ENCODE peak calls at places on chromosome 11, in four cellular contexts. One of them, this sample, is unnamed.
A peak's percentile ranks its signal among the peaks of the same experiment; 100 is the strongest.

GRCh38 chr11:107385361-107385982 is 72.2 kb downstream of the CWF19L2 start:
- DNase-seq in left ventricle myocardium inferior: no peak
- DNase-seq in lung: no peak
- DNase-seq in fibroblast of pulmonary artery: peak; percentile 64
- DNase-seq in this sample: peak; percentile 10

GRCh38 chr11:82225930-82226329 is 507.7 kb downstream of the FAM181B start:
- DNase-seq in fibroblast of pulmonary artery: no peak
- DNase-seq in lung: no peak
- DNase-seq in left ventricle myocardium inferior: no peak
- DNase-seq in this sample: no peak

GRCh38 chr11:33920838-33921613 is 29.1 kb upstream of the LMO2 start:
- DNase-seq in left ventricle myocardium inferior: no peak
- DNase-seq in fibroblast of pulmonary artery: no peak
- DNase-seq in lung: no peak
- DNase-seq in this sample: peak; percentile 30

GRCh38 chr11:107927559-107927958 is 689 bp upstream of the RAB39A start:
- DNase-seq in lung: no peak
- DNase-seq in fibroblast of pulmonary artery: no peak
- DNase-seq in left ventricle myocardium inferior: no peak
- DNase-seq in this sample: no peak

GRCh38 chr11:77401486-77402217 is 72.2 kb downstream of the PAK1 start:
- DNase-seq in lung: no peak
- DNase-seq in fibroblast of pulmonary artery: no peak
- DNase-seq in left ventricle myocardium inferior: no peak
- DNase-seq in this sample: no peak

GRCh38 chr11:14418801-14419417 is 59.9 kb upstream of the RRAS2 start:
- DNase-seq in left ventricle myocardium inferior: no peak
- DNase-seq in lung: no peak
- DNase-seq in fibroblast of pulmonary artery: peak; percentile 36
- DNase-seq in this sample: no peak

GRCh38 chr11:86596861-86597632 is 75.4 kb downstream of the ME3 start:
- DNase-seq in lung: no peak
- DNase-seq in left ventricle myocardium inferior: no peak
- DNase-seq in fibroblast of pulmonary artery: peak; percentile 83
- DNase-seq in this sample: no peak

GRCh38 chr11:61793084-61793828 is 545 bp downstream of the FEN1 start:
- DNase-seq in lung: no peak
- DNase-seq in fibroblast of pulmonary artery: no peak
- DNase-seq in left ventricle myocardium inferior: no peak
- DNase-seq in this sample: peak; percentile 17

GRCh38 chr11:95682552-95682951 is 107.0 kb downstream of the FAM76B start:
- DNase-seq in fibroblast of pulmonary artery: no peak
- DNase-seq in left ventricle myocardium inferior: no peak
- DNase-seq in lung: no peak
- DNase-seq in this sample: no peak

GRCh38 chr11:85076535-85077330 is 550.4 kb downstream of the DLG2 start:
- DNase-seq in left ventricle myocardium inferior: no peak
- DNase-seq in fibroblast of pulmonary artery: peak; percentile 2
- DNase-seq in lung: no peak
- DNase-seq in this sample: peak; percentile 65

GRCh38 chr11:127063191-127063590 is 62.6 kb upstream of the KIRREL3 start:
- DNase-seq in fibroblast of pulmonary artery: no peak
- DNase-seq in left ventricle myocardium inferior: no peak
- DNase-seq in lung: no peak
- DNase-seq in this sample: no peak

GRCh38 chr11:14308114-14308896 is 50.7 kb downstream of the RRAS2 start:
- DNase-seq in lung: no peak
- DNase-seq in left ventricle myocardium inferior: no peak
- DNase-seq in fibroblast of pulmonary artery: peak; percentile 66
- DNase-seq in this sample: peak; percentile 66

GRCh38 chr11:82944198-82944597 is 42.7 kb downstream of the DDIAS start:
- DNase-seq in lung: no peak
- DNase-seq in left ventricle myocardium inferior: no peak
- DNase-seq in fibroblast of pulmonary artery: no peak
- DNase-seq in this sample: no peak

DNA sequence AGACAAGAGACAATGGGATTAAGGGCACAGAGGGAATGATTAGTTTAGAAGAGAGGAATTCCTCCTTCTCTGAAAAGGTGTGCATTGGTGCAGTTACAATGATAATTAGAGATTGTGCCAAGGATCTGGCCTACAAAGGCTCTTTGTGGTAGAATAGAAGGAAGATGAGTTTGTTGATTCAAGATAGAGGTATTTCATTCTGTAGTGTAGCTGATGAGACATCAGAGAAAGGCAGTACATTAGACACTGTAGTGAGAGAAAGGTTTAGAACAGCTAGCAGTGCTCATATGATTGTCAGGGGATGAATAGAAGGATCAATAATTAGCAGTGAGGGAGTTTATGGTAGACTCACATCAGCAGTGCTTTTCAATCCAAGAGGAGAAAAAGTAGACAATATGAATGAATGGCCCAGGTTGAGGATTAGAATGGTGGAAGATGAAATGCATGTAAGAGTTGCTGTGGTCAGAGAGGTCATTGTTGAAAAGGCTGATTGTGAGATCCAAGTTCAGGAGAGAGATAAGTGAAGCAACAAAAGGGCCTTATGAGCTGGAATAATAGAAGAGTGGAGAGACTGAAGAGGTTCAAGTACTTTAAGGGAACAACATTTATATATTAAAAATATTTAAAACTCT is 28.9 kb downstream of the SIK2 start:
- DNase-seq in left ventricle myocardium inferior: no peak
- DNase-seq in fibroblast of pulmonary artery: no peak
- DNase-seq in lung: no peak
- DNase-seq in this sample: peak; percentile 37
- TF ChIP-seq CTCF in left ventricle myocardium inferior: no peak
- TF ChIP-seq CTCF in fibroblast of pulmonary artery: no peak
- TF ChIP-seq CTCF in lung: no peak
- TF ChIP-seq CTCF in this sample: no peak

DNA sequence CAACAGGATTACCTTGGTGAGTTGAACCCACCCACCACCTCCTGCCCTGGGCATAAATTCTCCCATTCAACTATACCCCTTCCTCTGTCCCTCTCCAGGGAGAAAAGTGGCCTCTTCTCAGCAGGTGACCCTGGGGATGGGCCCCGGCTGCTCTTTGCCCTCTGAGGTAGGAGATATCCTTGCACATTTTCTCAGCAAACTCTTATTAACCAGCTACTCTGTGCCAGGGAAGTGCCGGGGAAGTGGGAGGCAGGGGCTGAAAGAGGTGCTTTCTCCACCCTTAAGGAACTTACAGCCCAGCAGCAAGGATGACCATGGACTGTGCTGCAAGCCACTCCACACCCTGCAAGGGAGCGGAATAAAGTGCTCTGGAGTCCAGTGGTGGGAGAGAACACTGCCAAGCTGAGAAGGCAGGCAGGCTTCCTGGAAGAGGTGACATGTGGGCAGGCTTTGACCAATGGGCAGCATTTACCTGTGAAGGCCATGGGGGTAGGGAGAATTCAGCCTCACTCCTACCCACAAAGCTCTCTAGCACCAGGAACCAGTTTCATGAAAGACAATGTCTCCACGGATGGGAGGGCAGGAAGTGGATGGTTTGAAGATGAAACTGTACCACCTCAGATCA is 21.9 kb upstream of the OAF start:
- DNase-seq in left ventricle myocardium inferior: no peak
- DNase-seq in fibroblast of pulmonary artery: no peak
- DNase-seq in lung: no peak
- DNase-seq in this sample: no peak
- H3K4me3 ChIP-seq in left ventricle myocardium inferior: no peak overlapping the region
- H3K4me3 ChIP-seq in fibroblast of pulmonary artery: no peak overlapping the region
- H3K4me3 ChIP-seq in lung: no peak overlapping the region
- H3K4me3 ChIP-seq in this sample: no peak overlapping the region

GRCh38 chr11:10906521-10906920 is 48.7 kb upstream of the ZBED5 start:
- DNase-seq in lung: no peak
- DNase-seq in fibroblast of pulmonary artery: peak; percentile 51
- DNase-seq in left ventricle myocardium inferior: no peak
- DNase-seq in this sample: peak; percentile 69
- TF ChIP-seq CTCF in lung: no peak
- TF ChIP-seq CTCF in fibroblast of pulmonary artery: peak; percentile 16
- TF ChIP-seq CTCF in left ventricle myocardium inferior: peak; percentile 51
- TF ChIP-seq CTCF in this sample: no peak

GRCh38 chr11:102831128-102831708 is 12.2 kb downstream of the MMP3 start:
- DNase-seq in left ventricle myocardium inferior: no peak
- DNase-seq in fibroblast of pulmonary artery: peak; percentile 31
- DNase-seq in lung: no peak
- DNase-seq in this sample: peak; percentile 93

GRCh38 chr11:102830328-102830727 is 13.1 kb downstream of the MMP3 start:
- DNase-seq in left ventricle myocardium inferior: no peak
- DNase-seq in fibroblast of pulmonary artery: no peak
- DNase-seq in lung: no peak
- DNase-seq in this sample: peak; percentile 34

GRCh38 chr11:102833731-102834130 is 9.7 kb downstream of the MMP3 start:
- DNase-seq in left ventricle myocardium inferior: no peak
- DNase-seq in fibroblast of pulmonary artery: no peak
- DNase-seq in lung: no peak
- DNase-seq in this sample: no peak

GRCh38 chr11:102832612-102833011 is 10.8 kb downstream of the MMP3 start:
- DNase-seq in left ventricle myocardium inferior: no peak
- DNase-seq in fibroblast of pulmonary artery: no peak
- DNase-seq in lung: no peak
- DNase-seq in this sample: no peak

DNA sequence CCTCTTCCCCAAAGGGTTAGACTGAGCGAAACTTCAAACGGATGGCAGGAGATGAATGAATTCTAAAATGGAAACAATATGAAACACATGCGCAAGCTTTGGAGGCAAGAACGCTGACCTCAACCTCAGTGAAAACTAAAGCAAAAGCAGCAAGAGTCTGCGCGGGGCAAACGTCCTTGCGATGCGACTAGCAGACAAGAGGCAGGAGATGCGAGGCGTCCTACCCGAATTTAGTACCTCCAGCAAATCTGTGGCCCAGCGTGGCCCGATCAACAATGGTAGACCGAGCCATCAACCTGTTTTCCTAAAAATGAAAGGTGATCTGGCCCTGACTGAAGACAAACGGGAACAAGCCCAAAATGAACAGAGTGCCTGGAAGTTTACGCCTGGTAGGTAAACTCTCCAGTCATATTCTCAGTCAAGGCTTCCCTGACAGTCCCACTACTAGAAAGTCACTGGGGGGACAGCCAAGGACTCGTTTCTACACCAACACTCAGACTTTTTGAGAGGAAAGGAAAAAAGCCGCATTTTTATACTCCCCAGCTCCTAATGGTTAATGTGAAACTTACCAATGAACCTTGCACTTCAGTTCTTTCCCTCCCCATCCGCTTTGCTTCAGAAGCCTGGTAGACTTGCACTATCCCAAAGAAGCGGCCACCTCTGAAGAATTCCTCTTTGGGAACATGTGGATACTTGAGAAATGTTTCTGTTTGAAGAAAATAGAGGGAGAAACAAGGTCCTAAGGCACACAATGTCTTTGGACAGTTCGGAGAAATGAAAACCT is 11.5 kb downstream of the MMP3 start:
- DNase-seq in left ventricle myocardium inferior: no peak
- DNase-seq in fibroblast of pulmonary artery: no peak
- DNase-seq in lung: no peak
- DNase-seq in this sample: peak; percentile 29
- H3K4me3 ChIP-seq in left ventricle myocardium inferior: no peak overlapping the region
- H3K4me3 ChIP-seq in fibroblast of pulmonary artery: peak overlapping the region; percentile 22
- H3K4me3 ChIP-seq in lung: no peak overlapping the region
- H3K4me3 ChIP-seq in this sample: peak overlapping the region; percentile 50

DNA sequence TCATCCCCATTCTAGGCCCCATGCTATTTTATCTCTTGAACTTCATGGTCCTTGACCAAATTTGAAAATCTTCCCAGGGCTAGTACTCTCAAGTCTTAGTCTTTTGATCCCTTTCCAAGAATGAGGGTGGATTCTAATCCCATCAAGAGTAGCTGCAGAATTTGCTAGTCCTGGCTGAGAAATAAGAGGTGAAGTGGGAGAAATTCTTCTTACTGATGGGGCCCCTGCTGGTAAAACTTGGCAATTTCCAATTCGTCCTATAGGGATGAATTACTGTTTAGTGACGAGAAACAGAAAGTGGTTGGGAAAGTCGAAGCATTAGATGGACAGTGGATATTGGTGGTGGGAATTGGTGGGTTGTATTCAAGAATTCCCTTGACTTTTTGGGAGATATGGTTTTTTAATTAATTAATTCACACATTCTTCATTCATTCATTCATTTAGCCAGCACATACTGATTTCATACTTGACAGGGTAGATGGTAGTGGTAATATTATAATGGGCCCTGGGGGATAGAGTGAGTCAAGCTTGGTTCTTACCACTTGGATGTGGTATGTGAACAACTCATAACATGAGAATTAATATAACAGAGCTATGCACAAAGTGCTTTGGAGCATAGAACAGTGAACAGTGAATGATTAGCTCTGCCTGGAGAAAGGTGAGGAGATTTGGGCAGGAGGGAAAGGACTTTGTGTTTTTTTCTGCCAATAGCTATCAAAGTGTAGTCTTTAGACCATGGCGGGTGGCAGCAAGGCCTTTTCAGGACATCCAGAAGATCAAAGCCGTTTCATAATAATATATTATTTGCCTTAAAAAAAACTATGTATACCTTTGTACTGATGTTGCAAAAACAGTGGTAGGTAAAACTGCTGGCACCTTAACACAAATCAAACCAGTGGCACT is 103.8 kb downstream of the STIM1 start:
- DNase-seq in fibroblast of pulmonary artery: peak; percentile 35
- DNase-seq in left ventricle myocardium inferior: no peak
- DNase-seq in lung: no peak
- DNase-seq in this sample: peak; percentile 68
- TF ChIP-seq CTCF in fibroblast of pulmonary artery: peak; percentile 9
- TF ChIP-seq CTCF in left ventricle myocardium inferior: peak; percentile 13
- TF ChIP-seq CTCF in lung: no peak
- TF ChIP-seq CTCF in this sample: peak; percentile 7

GRCh38 chr11:125123194-125123946 is 11.9 kb upstream of the TMEM218 start:
- DNase-seq in left ventricle myocardium inferior: no peak
- DNase-seq in fibroblast of pulmonary artery: no peak
- DNase-seq in lung: no peak
- DNase-seq in this sample: no peak
- H3K4me3 ChIP-seq in left ventricle myocardium inferior: no peak overlapping the region
- H3K4me3 ChIP-seq in fibroblast of pulmonary artery: no peak overlapping the region
- H3K4me3 ChIP-seq in lung: no peak overlapping the region
- H3K4me3 ChIP-seq in this sample: no peak overlapping the region

GRCh38 chr11:19327280-19327679 is 86.5 kb upstream of the E2F8 start:
- DNase-seq in fibroblast of pulmonary artery: no peak
- DNase-seq in lung: no peak
- DNase-seq in left ventricle myocardium inferior: no peak
- DNase-seq in this sample: no peak

GRCh38 chr11:19321351-19321750 is 80.6 kb upstream of the E2F8 start:
- DNase-seq in fibroblast of pulmonary artery: no peak
- DNase-seq in left ventricle myocardium inferior: no peak
- DNase-seq in lung: no peak
- DNase-seq in this sample: no peak

GRCh38 chr11:19320764-19321163 is 80.0 kb upstream of the E2F8 start:
- DNase-seq in left ventricle myocardium inferior: no peak
- DNase-seq in lung: no peak
- DNase-seq in fibroblast of pulmonary artery: no peak
- DNase-seq in this sample: no peak

GRCh38 chr11:19326499-19326898 is 85.8 kb upstream of the E2F8 start:
- DNase-seq in left ventricle myocardium inferior: no peak
- DNase-seq in lung: no peak
- DNase-seq in fibroblast of pulmonary artery: peak; percentile 64
- DNase-seq in this sample: peak; percentile 52

DNA sequence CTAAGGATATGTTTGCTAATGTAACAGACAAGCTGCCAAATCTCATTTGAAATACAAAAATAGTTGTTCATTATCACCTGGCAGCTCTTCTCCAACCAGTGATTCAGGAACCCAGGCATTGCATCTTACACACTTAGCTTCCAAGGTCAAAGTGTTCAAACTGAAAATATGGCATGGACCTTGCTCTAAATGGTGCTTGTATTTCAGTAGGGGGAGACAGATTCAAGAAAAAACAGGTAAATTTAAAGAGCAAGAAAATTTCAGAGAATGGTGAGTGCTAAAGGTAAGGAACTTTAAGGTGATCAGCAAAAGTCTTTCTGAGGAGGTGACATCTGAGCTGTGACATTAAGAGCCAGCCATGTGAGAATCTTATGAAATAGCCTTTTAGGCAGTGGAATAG is 82.8 kb upstream of the E2F8 start:
- DNase-seq in left ventricle myocardium inferior: no peak
- DNase-seq in lung: no peak
- DNase-seq in fibroblast of pulmonary artery: peak; percentile 41
- DNase-seq in this sample: no peak
- TF ChIP-seq CTCF in left ventricle myocardium inferior: no peak
- TF ChIP-seq CTCF in lung: no peak
- TF ChIP-seq CTCF in fibroblast of pulmonary artery: peak; percentile 54
- TF ChIP-seq CTCF in this sample: peak; percentile 24

This sample was measured in foreskin fibroblast.